ENCODE peak calls at places on chromosomes 7 and 10, in six cellular contexts. Z is HepG2, O is SK-N-SH, M is H1, S is GM12878, T is K562. F is an unnamed sample.

GRCh38 chr10:75722609-75723008 is 291.2 kb downstream of the LRMDA start:
- DNase-seq in O (no peak), S (no peak), M (no peak), Z (no peak), T (no peak), F (no peak)

GRCh38 chr7:27697861-27698430 is 35.3 kb upstream of the HIBADH start:
- DNase-seq in T (no peak), Z (peak; percentile 39), O (no peak), S (peak; percentile 53), M (no peak), F (peak; percentile 92)

GRCh38 chr10:2933041-2933440 is 134.3 kb upstream of the PFKP start:
- DNase-seq in Z (no peak), O (peak; percentile 59), M (no peak), S (no peak), T (no peak), F (no peak)

GRCh38 chr7:36441344-36442022 is 51.8 kb downstream of the ANLN start:
- DNase-seq in T (no peak), S (no peak), Z (no peak), M (no peak), O (no peak), F (no peak)

GRCh38 chr7:102450242-102450641 is 14.4 kb downstream of the ALKBH4 start:
- DNase-seq in T (no peak), S (no peak), O (no peak), M (no peak), Z (no peak), F (peak; percentile 53)

GRCh38 chr7:12564996-12565764 is 5.3 kb upstream of the SCIN start:
- DNase-seq in S (no peak), T (no peak), O (no peak), Z (no peak), M (no peak), F (no peak)

GRCh38 chr7:7720193-7720592 is 1.8 kb upstream of the RPA3 start:
- DNase-seq in Z (no peak), T (no peak), M (no peak), S (no peak), O (no peak), F (no peak)

GRCh38 chr10:44803820-44804219 is 107.3 kb upstream of the TMEM72 start:
- DNase-seq in O (no peak), Z (no peak), T (no peak), M (no peak), S (no peak), F (no peak)

GRCh38 chr7:92916751-92917369 is 80.5 kb upstream of the CDK6 start:
- DNase-seq in M (no peak), Z (peak; percentile 27), S (no peak), T (no peak), O (peak; percentile 40), F (no peak)

GRCh38 chr10:76270464-76270863 is 839.0 kb downstream of the LRMDA start:
- DNase-seq in T (no peak), Z (no peak), S (no peak), M (no peak), O (no peak), F (no peak)

GRCh38 chr7:117834983-117835664 is 38.1 kb downstream of the CTTNBP2 start:
- DNase-seq in Z (no peak), S (no peak), T (no peak), M (no peak), O (no peak), F (no peak)

GRCh38 chr10:46299531-46300366 is 13.0 kb downstream of the ANTXRL start:
- DNase-seq in T (no peak), S (no peak), O (no peak), Z (no peak), M (peak; percentile 69), F (peak; percentile 23)
- TF ChIP-seq GABPA in T (no peak), S (no peak), O (no peak), Z (no peak), M (no peak), F (no peak)

GRCh38 chr10:50226610-50227009 is 24.7 kb downstream of the ASAH2 start:
- DNase-seq in S (no peak), O (no peak), Z (no peak), T (no peak), M (no peak), F (no peak)

GRCh38 chr10:50221470-50221869 is 29.8 kb downstream of the ASAH2 start:
- DNase-seq in O (no peak), Z (no peak), T (no peak), M (no peak), S (no peak), F (no peak)

GRCh38 chr10:50222199-50222598 is 29.1 kb downstream of the ASAH2 start:
- DNase-seq in S (no peak), M (no peak), O (no peak), Z (no peak), T (no peak), F (no peak)

GRCh38 chr10:50228672-50229071 is 22.6 kb downstream of the ASAH2 start:
- DNase-seq in Z (no peak), O (no peak), M (no peak), S (no peak), T (no peak), F (no peak)

GRCh38 chr10:50224330-50224952 is 26.9 kb downstream of the ASAH2 start:
- DNase-seq in M (no peak), S (peak; percentile 36), Z (peak; percentile 77), T (no peak), O (peak; percentile 28), F (peak; percentile 61)
- TF ChIP-seq CTCF in M (peak; percentile 68), S (peak; percentile 65), Z (peak; percentile 89), T (peak; percentile 86), O (peak; percentile 72), F (peak; percentile 67)

DNA sequence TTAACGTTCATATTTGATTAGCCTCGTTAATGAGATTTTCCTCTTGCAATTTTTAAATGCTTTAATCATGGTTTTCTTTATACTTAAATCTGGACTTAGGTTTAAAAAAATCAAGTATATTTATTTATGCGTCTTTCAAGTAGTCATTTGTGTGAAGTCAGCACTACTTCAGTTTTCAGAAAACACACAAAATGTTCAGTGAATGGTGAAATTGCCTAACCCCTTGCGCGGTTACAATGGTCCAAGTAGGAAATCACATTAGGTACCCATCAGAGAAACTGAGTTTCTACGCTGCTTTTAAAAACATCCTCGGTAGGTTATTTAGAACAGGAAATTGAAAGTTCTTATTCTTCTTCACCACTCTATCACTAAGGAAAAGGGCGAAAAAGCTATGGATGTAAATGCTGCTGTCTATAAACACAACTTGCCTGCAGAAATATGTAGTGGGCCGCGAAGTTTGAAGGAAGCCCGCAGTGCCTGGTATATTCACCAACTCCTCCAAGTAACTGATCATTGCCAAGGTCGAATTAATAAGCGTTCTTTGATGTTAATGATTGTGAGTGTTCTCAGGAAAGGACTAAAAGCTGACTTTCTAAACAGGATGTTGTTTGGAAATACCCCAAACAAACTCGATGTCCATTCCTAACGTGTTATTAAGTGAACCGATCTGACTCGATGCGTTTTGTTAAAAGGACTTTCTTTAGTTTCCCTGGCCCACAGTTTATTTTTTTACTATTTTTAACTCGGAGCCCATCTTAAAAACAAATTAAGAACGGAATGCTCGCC is 1.0 kb downstream of the SYPL1 start:
- DNase-seq in S (no peak), M (no peak), Z (no peak), O (no peak), T (no peak), F (no peak)
- TF ChIP-seq GABPA in S (no peak), M (no peak), Z (no peak), O (no peak), T (no peak), F (no peak)

DNA sequence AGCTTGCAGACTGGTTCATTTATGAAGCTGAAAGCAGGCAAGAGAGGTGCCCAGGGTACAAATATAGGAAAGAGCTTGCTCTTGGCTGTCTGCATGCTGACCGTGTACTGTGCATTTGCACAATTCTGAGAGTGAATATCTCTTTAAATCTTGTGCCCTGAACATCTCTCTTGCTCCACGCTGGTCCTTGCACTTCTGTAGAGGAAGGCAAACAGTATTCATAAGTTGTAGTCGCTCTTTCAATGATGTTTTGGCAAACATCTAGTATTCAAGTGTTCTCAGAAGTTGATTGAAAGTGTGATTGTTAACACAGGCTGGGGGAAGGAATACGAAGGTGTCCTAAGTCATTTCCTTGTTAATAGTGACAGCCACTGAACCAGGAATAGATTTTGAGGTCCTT is 213.2 kb downstream of the TRIL start:
- DNase-seq in Z (no peak), S (no peak), O (no peak), M (no peak), T (no peak), F (no peak)
- TF ChIP-seq CTCF in Z (no peak), S (no peak), O (no peak), M (no peak), T (no peak), F (no peak)

DNA sequence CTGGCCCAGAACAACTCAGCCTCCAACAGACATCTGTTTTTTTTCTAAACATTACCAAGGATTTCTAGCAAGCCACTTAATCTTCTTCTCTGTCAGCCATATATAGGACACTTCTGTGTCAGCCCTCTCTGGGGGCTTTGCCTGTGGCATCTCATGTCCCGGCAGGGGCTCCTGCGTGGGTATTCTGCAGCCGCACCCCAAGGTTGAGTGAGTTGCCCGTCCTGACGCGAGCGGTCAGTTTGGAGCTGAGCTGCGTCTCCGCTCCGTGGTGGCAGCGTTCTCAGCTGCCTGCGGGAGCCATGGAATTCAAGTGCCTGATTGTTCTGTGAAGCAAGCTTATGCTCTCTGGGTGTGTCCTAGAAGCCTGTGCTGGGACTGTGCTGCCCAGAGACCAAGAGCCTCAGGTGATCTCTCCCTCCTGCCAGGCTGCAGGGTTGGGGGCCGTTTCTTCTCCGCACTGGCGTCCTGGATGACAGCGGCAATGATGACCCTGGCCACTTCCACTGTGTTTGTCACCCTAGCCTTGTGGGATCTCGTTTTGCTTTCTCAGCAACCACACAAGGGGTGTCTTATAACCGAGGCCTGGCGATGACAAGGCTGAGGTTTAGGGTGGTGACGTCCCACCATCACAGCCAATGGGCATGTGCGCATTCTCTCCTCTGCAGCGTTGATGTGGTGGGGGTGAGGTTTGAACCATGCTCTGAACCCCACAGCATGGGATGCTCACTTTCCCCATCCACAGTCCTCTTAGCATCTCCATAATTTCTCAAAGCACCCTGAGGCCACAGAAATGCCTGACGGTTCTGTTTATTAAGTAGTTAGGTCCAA is 612.6 kb upstream of the FOXK1 start:
- DNase-seq in Z (no peak), M (peak; percentile 35), O (no peak), T (no peak), S (no peak), F (no peak)
- TF ChIP-seq GABPA in Z (no peak), M (no peak), O (no peak), T (no peak), S (no peak), F (no peak)

DNA sequence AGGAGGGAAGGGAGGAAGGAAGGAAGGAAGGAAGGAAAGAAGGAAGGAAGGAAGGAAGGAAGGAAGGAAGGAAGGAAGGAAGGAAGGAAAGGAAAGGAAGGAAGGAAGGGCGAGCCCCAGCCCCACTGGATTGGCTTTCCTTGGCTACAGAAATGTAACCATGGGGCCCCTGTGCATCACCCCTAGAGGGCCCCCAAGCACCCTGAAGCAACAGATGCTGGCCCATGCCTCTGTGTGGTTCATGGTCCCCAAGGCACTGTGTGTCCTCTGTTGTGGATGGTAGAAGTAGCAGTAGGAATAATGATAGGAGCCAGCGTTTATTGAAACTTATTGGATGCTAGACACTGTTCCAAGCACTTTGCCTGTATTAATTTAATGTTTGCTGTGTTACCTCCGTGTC is 116.6 kb upstream of the MACROH2A2 start:
- DNase-seq in S (no peak), O (no peak), Z (no peak), M (no peak), T (peak; percentile 47), F (peak; percentile 25)
- TF ChIP-seq CTCF in S (peak; percentile 60), O (no peak), Z (peak; percentile 35), M (peak; percentile 70), T (peak; percentile 58), F (peak; percentile 18)